ENCODE peak calls at places on chromosome 1, in five cellular contexts. G is NCI-H1694 treated with DMSO at 0.1 percent for 48 hours, A is cardiac septum, Q is neural crest cell, E is NCI-H2081. C is an unnamed sample.

GRCh38 chr1:22812993-22813790 is 102.6 kb downstream of the EPHB2 start:
- DNase-seq in G (no peak), A (no peak), Q (no peak), E (no peak), C (no peak)

GRCh38 chr1:234845097-234845660 is 235.2 kb upstream of the IRF2BP2 start:
- DNase-seq in G (no peak), A (no peak), Q (no peak), E (no peak), C (no peak)

GRCh38 chr1:77545970-77546369 is 136.5 kb downstream of the ZZZ3 start:
- DNase-seq in G (no peak), A (no peak), Q (no peak), E (no peak), C (no peak)

GRCh38 chr1:227092054-227092453 is 152.0 kb downstream of the COQ8A start:
- DNase-seq in G (no peak), A (no peak), Q (no peak), E (no peak), C (no peak)

GRCh38 chr1:235105051-235106043 is 23.3 kb downstream of the TOMM20 start:
- DNase-seq in G (no peak), A (no peak), Q (no peak), E (no peak), C (no peak)

GRCh38 chr1:182575540-182576149 is 13.4 kb downstream of the RNASEL start:
- DNase-seq in G (no peak), A (no peak), Q (no peak), E (no peak), C (no peak)

GRCh38 chr1:156667968-156668709 is 9.1 kb downstream of the NES start:
- DNase-seq in G (no peak), A (no peak), Q (no peak), E (no peak), C (no peak)

GRCh38 chr1:91091812-91092211 is 70.0 kb upstream of the ZNF644 start:
- DNase-seq in G (no peak), A (no peak), Q (no peak), E (peak; percentile 0), C (no peak)

GRCh38 chr1:192476802-192477298 is 98.7 kb upstream of the RGS1 start:
- DNase-seq in G (no peak), A (no peak), Q (no peak), E (no peak), C (peak; percentile 50)

GRCh38 chr1:41239988-41240610 is 2.0 kb downstream of the SCMH1 start:
- DNase-seq in G (peak; percentile 25), A (no peak), Q (no peak), E (peak; percentile 49), C (no peak)

C was measured in SHP77.